ENCODE peak calls at places on chromosomes 6 and 20, in four cellular contexts. E is esophagus muscularis mucosa, G is HCT116, O is lower lobe of right lung. D is an unnamed sample.

GRCh38 chr6:33057222-33058150 is 16.0 kb downstream of the HLA-DPA1 start:
- DNase-seq in E (no peak), G (no peak), O (no peak), D (no peak)

GRCh38 chr20:44622501-44623270 is 28.8 kb downstream of the ADA start:
- DNase-seq in E (no peak), G (no peak), O (no peak), D (no peak)

GRCh38 chr6:84862843-84863242 is 98.4 kb upstream of the TBX18 start:
- DNase-seq in E (no peak), G (no peak), O (no peak), D (no peak)

GRCh38 chr20:19012671-19013070 is 199.1 kb downstream of the SCP2D1 start:
- DNase-seq in E (no peak), G (no peak), O (no peak), D (no peak)

GRCh38 chr20:50520222-50520877 is 10.2 kb downstream of the PTPN1 start:
- DNase-seq in E (no peak), G (no peak), O (no peak), D (no peak)

GRCh38 chr20:11403711-11404110 is 514.0 kb upstream of the BTBD3 start:
- DNase-seq in E (no peak), G (no peak), O (no peak), D (no peak)

GRCh38 chr20:36217226-36217625 is 19.1 kb upstream of the AAR2 start:
- DNase-seq in E (no peak), G (peak; percentile 36), O (no peak), D (no peak)

GRCh38 chr20:31731321-31731717 is 7.8 kb upstream of the TPX2 start:
- DNase-seq in E (no peak), G (no peak), O (no peak), D (no peak)

GRCh38 chr6:36631326-36632046 is 37.3 kb downstream of the SRSF3 start:
- DNase-seq in E (no peak), G (no peak), O (peak; percentile 58), D (peak; percentile 72)

GRCh38 chr6:56370591-56371198 is 123.3 kb upstream of the COL21A1 start:
- DNase-seq in E (no peak), G (no peak), O (no peak), D (no peak)

GRCh38 chr6:56368484-56368883 is 121.1 kb upstream of the COL21A1 start:
- DNase-seq in E (no peak), G (no peak), O (no peak), D (no peak)

GRCh38 chr6:56366112-56366852 is 118.9 kb upstream of the COL21A1 start:
- DNase-seq in E (no peak), G (no peak), O (no peak), D (no peak)

GRCh38 chr6:56372621-56373020 is 125.2 kb upstream of the COL21A1 start:
- DNase-seq in E (no peak), G (no peak), O (no peak), D (no peak)

GRCh38 chr6:56370127-56370540 is 122.8 kb upstream of the COL21A1 start:
- DNase-seq in E (no peak), G (peak; percentile 76), O (peak; percentile 51), D (no peak)
- TF ChIP-seq CTCF in E (peak; percentile 85), G (peak; percentile 76), O (peak; percentile 48), D (peak; percentile 58)

DNA sequence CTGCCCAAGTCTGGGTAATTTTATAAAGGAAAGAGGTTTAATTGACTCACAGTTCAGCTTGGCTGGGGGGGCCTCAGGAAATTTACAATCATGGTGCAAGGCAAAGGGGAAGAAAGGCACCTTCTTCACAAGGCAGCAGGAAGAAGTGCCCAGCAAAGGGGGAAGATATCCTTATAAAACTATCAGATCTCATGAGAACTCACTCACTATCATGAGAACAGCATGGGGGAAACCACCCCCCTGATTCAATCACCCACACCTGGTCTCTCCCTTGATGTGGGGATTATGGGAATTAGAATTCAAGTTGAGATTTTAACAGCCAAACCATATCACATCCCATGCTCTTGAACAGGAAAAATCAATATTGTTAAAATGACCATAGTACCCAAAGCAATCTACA is 215.2 kb upstream of the TAB2 start:
- DNase-seq in E (no peak), G (no peak), O (no peak), D (no peak)
- H3K27ac ChIP-seq in E (no peak overlapping the region), G (no peak overlapping the region), O (no peak overlapping the region), D (no peak overlapping the region)

DNA sequence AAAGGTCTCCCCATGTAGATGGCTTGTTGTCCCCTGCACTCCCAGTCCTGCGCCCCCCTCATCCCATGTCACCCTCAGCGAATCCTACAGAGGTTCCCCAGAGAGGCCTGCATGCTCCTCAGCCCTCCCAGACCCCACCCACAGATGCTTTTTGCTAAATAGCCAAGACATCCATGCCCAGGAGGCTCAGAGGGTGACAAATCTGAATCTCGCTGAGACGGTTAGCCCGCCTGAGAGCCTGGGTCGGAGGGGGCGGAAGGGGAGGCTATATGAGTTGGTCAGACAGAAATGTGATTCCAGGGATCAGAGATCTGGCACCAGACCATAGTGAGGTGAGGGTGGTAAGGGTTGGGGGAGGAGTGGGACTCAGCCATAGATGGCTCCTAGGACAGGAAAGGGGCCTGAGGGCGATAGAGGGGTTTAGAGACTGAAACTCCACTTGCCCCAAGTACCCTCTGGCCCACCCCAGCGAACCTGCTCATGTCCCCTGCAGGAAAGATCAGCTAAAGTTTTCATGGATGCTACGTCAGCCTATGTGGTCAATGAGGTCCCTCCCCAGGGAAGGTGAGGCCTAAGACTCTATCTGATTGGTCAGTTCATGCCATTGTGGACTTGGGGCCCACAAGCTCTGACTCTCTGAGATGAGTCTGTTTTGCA is 33.2 kb downstream of the TFEB start:
- DNase-seq in E (no peak), G (no peak), O (no peak), D (no peak)
- H3K4me1 ChIP-seq in E (peaks cover 78% of the 10 kb centered on the region), G (no peaks in the 10 kb centered on the region), O (peaks cover 29% of the 10 kb centered on the region), D (peaks cover 28% of the 10 kb centered on the region)

GRCh38 chr6:57021086-57021720 is 25.3 kb upstream of the KIAA1586 start:
- DNase-seq in E (no peak), G (peak; percentile 51), O (no peak), D (no peak)
- TF ChIP-seq CTCF in E (peak; percentile 64), G (peak; percentile 52), O (peak; percentile 59), D (peak; percentile 55)

DNA sequence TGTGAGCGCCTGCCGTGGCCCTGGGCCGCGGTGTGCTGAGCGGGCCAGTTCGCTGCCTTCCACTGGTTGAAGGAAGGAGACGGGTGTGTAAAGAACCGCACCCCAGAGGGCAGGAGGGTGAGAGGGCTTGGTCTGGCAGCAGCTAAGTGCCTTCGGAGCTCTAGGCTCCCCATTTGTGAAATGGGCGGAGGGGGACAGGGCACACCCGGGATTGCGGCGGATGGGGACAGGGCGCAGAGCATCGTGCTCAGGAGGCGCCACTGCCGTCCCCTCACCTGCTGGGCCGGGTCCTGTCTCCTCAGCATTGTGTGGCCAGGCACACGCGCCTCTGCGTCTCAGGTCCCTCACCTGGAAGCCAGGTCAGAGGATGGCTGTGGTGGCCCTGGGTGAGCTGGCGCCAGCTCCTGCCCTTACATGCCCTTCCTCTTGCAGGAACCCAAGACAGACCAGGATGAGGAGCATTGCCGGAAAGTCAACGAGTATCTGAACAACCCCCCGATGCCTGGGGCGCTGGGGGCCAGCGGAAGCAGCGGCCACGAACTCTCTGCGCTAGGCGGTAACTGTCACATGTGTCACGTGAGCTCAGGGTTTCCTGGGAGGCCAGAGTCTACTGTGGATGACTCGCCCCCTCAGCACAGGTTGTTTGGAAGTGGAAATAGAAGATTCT is 3.1 kb downstream of the ADRM1 start:
- DNase-seq in E (no peak), G (no peak), O (no peak), D (no peak)
- H3K27ac ChIP-seq in E (no peak overlapping the region), G (peak overlapping the region; percentile 95), O (no peak overlapping the region), D (no peak overlapping the region)

DNA sequence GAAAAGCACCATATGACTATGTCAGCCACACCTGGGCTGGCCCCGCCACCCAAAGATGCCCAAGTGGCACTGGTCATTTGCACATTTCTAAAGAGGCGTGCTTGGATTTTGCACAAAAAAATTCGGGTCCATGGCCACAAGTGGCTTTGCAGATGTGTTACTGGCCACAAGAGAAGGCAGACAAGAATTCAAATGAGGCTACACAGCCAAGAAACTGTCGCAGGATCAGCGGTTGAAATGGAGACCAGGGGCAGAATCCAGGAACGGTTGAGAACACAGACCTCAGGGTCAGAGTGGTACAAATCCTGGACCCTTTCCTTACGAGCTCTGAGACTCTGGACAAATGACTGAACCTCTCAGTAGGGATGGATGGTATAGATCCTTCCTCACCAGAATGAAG is 48.6 kb upstream of the SASH1 start:
- DNase-seq in E (no peak), G (no peak), O (no peak), D (no peak)
- H3K4me1 ChIP-seq in E (peaks cover 14% of the 10 kb centered on the region), G (no peaks in the 10 kb centered on the region), O (no peaks in the 10 kb centered on the region), D (peaks cover 8% of the 10 kb centered on the region)

DNA sequence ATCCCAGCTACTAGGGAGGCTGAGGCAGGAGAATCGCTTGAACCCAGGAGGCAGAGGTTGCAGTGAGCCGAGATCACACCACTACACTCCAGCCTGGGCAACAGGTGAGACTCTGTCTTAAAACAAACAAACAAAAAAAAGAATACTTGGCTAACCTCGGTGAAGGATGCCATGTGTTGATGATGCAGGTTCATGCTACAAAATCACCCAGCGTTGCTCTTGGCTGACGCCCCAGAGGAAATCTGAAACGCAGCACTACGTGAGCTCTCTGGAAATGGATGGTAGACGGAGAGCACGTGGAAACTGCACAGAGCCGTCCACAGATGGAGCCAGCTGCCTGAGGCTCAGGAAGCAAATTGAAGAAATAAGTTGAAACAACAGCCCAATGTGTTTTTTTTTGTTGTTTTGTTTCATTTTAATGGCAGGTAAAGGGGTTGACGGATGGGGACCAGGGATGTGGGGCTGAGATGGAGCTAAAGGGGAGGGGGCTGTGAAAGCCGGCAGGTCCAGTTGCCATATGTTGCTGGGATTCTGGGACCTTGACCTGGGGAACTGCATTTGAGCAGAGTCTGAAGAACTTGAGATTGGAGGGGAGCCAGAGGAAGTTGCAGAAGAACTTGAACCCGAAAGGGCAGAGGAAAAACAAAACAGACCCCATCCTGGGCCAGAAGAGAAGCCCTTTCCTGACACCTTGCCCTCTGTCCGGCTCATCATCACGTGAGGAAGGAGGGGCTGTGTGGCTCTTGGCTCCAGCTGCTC is 12.8 kb upstream of the MANBAL start:
- DNase-seq in E (no peak), G (no peak), O (no peak), D (no peak)
- TF ChIP-seq CTCF in E (peak; percentile 37), G (peak; percentile 31), O (no peak), D (peak; percentile 30)